ENCODE peak calls at places on chromosomes 11 and 22, in four cellular contexts. One of them, this sample, is unnamed.

GRCh38 chr22:29198240-29198639 is 7.5 kb upstream of the EMID1 start:
- DNase-seq in K562: no peak
- DNase-seq in A549: no peak
- DNase-seq in HepG2: no peak
- DNase-seq in this sample: no peak

GRCh38 chr11:68579455-68579854 is 104.9 kb upstream of the GAL start:
- DNase-seq in K562: no peak
- DNase-seq in A549: no peak
- DNase-seq in HepG2: no peak
- DNase-seq in this sample: no peak

GRCh38 chr11:131850507-131850906 is 480.1 kb downstream of the NTM start:
- DNase-seq in K562: no peak
- DNase-seq in A549: no peak
- DNase-seq in HepG2: no peak
- DNase-seq in this sample: no peak

GRCh38 chr11:130592056-130592455 is 143.6 kb downstream of the ADAMTS15 start:
- DNase-seq in K562: no peak
- DNase-seq in A549: no peak
- DNase-seq in HepG2: no peak
- DNase-seq in this sample: no peak

GRCh38 chr22:22830957-22831688 is 56.5 kb upstream of the IGLL5 start:
- DNase-seq in K562: no peak
- DNase-seq in A549: no peak
- DNase-seq in HepG2: no peak
- DNase-seq in this sample: no peak

GRCh38 chr22:30609260-30610185 is 2.5 kb downstream of the TCN2 start:
- DNase-seq in K562: peak
- DNase-seq in A549: peak
- DNase-seq in HepG2: no peak
- DNase-seq in this sample: no peak

GRCh38 chr22:30821381-30821780 is 126.7 kb downstream of the OSBP2 start:
- DNase-seq in K562: no peak
- DNase-seq in A549: no peak
- DNase-seq in HepG2: no peak
- DNase-seq in this sample: no peak

GRCh38 chr22:24338701-24339451 is 68.2 kb downstream of the SPECC1L start:
- DNase-seq in K562: no peak
- DNase-seq in A549: no peak
- DNase-seq in HepG2: no peak
- DNase-seq in this sample: no peak

GRCh38 chr11:61626580-61627380 is 45.9 kb upstream of the SYT7 start:
- DNase-seq in K562: no peak
- DNase-seq in A549: no peak
- DNase-seq in HepG2: peak
- DNase-seq in this sample: peak

GRCh38 chr11:3896644-3897043 is 41.2 kb downstream of the STIM1 start:
- DNase-seq in K562: no peak
- DNase-seq in A549: no peak
- DNase-seq in HepG2: no peak
- DNase-seq in this sample: no peak

GRCh38 chr11:60831501-60832079 is 10.3 kb upstream of the CCDC86 start:
- DNase-seq in K562: no peak
- DNase-seq in A549: no peak
- DNase-seq in HepG2: no peak
- DNase-seq in this sample: no peak

GRCh38 chr11:15288801-15289342 is 174.1 kb downstream of the INSC start:
- DNase-seq in K562: no peak
- DNase-seq in A549: no peak
- DNase-seq in HepG2: no peak
- DNase-seq in this sample: no peak

GRCh38 chr11:70643642-70644041 is 245.3 kb downstream of the CTTN start:
- DNase-seq in K562: no peak
- DNase-seq in A549: no peak
- DNase-seq in HepG2: no peak
- DNase-seq in this sample: no peak

GRCh38 chr11:31699066-31699465 is 112.1 kb downstream of the PAX6 start:
- DNase-seq in K562: no peak
- DNase-seq in A549: no peak
- DNase-seq in HepG2: no peak
- DNase-seq in this sample: no peak

GRCh38 chr22:50627452-50627913 is 469 bp downstream of the ARSA start:
- DNase-seq in K562: no peak
- DNase-seq in A549: peak
- DNase-seq in HepG2: peak
- DNase-seq in this sample: peak

GRCh38 chr22:43432883-43433415 is 21.1 kb downstream of the MPPED1 start:
- DNase-seq in K562: no peak
- DNase-seq in A549: no peak
- DNase-seq in HepG2: no peak
- DNase-seq in this sample: peak

GRCh38 chr11:114173836-114174235 is 114.3 kb downstream of the ZBTB16 start:
- DNase-seq in K562: no peak
- DNase-seq in A549: no peak
- DNase-seq in HepG2: no peak
- DNase-seq in this sample: no peak

GRCh38 chr11:27241316-27242122 is 121.5 kb downstream of the CCDC34 start:
- DNase-seq in K562: peak
- DNase-seq in A549: peak
- DNase-seq in HepG2: no peak
- DNase-seq in this sample: no peak

GRCh38 chr22:46681010-46681409 is 57.0 kb downstream of the CERK start:
- DNase-seq in K562: peak
- DNase-seq in A549: peak
- DNase-seq in HepG2: peak
- DNase-seq in this sample: peak

GRCh38 chr11:34915136-34916013 is 804 bp downstream of the APIP start:
- DNase-seq in K562: peak
- DNase-seq in A549: no peak
- DNase-seq in HepG2: no peak
- DNase-seq in this sample: no peak

GRCh38 chr11:32659672-32660071 is 76.0 kb downstream of the EIF3M start:
- DNase-seq in K562: no peak
- DNase-seq in A549: no peak
- DNase-seq in HepG2: no peak
- DNase-seq in this sample: no peak

GRCh38 chr11:76604652-76605241 is 65.8 kb downstream of the LRRC32 start:
- DNase-seq in K562: no peak
- DNase-seq in A549: no peak
- DNase-seq in HepG2: no peak
- DNase-seq in this sample: no peak

GRCh38 chr11:46264976-46265375 is 12.5 kb upstream of the CREB3L1 start:
- DNase-seq in K562: no peak
- DNase-seq in A549: no peak
- DNase-seq in HepG2: no peak
- DNase-seq in this sample: no peak

GRCh38 chr22:38412435-38413084 is 42.4 kb downstream of the KCNJ4 start:
- DNase-seq in K562: peak
- DNase-seq in A549: no peak
- DNase-seq in HepG2: no peak
- DNase-seq in this sample: peak

GRCh38 chr11:126592496-126593410 is 237.3 kb downstream of the ST3GAL4 start:
- DNase-seq in K562: no peak
- DNase-seq in A549: no peak
- DNase-seq in HepG2: no peak
- DNase-seq in this sample: peak

GRCh38 chr11:126597041-126597440 is 241.6 kb downstream of the ST3GAL4 start:
- DNase-seq in K562: no peak
- DNase-seq in A549: no peak
- DNase-seq in HepG2: no peak
- DNase-seq in this sample: no peak

GRCh38 chr11:126596474-126596873 is 241.0 kb downstream of the ST3GAL4 start:
- DNase-seq in K562: no peak
- DNase-seq in A549: no peak
- DNase-seq in HepG2: no peak
- DNase-seq in this sample: no peak

GRCh38 chr11:126595560-126595959 is 240.1 kb downstream of the ST3GAL4 start:
- DNase-seq in K562: no peak
- DNase-seq in A549: no peak
- DNase-seq in HepG2: no peak
- DNase-seq in this sample: peak

DNA sequence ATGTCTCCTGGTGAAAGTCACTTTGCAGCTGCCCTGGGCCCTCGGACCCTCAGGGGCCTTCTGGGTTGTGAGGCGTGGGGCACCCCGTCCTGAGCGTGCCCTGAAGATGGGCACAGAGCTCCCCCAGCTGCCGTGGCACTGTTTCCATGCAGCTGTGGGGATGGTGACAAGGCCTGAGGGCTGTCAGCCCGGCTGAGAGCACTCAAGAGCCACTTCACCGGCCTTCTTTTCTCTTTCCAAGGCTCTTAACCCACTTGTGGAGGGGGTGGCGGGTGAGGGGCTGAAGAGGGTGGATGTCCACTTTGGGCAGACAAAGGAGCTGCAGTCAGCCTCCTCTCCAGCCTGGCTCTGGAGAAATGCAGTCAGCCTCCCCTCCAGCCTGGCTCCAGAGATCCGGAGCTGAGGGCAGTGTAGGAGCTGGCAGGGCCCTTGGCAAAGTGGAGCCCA is 239.5 kb downstream of the ST3GAL4 start:
- DNase-seq in K562: no peak
- DNase-seq in A549: no peak
- DNase-seq in HepG2: no peak
- DNase-seq in this sample: no peak
- TF ChIP-seq NR3C1 in K562: no peak
- TF ChIP-seq NR3C1 in A549: no peak
- TF ChIP-seq NR3C1 in HepG2: no peak
- TF ChIP-seq NR3C1 in this sample: no peak

DNA sequence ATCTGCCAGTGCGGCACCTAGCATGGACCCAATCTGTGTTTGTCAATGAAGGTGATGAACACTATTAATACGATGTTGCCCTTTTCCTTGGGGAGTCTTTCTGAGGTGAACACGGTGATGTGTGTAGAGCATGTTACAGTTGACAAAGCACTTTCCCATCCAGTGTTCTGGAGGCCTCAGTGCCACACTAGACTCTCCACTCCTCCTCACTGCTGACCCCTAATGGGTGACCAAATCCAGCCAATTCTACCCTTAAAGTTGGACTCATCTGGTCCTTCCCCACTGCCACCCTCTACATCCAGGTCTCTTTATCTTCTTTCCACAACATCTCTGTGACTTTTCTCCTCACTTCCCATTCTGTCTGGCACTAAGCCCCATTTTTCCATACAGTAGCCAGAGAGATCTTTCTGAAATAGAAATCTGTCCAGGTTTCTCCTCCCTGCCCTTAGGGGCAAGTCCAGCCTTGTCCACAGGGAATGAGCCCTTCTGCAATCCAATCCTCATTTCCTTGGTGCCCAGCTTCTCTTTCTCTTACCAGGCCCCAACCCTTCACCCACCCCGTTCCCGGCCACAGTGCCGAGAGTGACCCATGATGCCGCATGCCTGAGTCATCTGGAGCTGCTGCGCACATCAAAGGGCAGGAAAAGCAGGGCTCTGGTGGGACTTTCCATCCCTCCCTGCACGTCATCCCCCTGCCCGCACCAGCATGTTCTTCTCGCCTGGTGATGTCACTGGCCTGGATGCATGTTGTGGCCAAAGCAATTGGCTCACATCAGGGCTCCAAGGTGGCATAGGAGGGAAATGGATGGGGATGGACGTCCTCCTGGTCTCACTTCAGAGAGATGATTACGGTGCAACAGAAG is 64.2 kb downstream of the RASSF10 start:
- DNase-seq in K562: no peak
- DNase-seq in A549: peak
- DNase-seq in HepG2: peak
- DNase-seq in this sample: no peak
- TF ChIP-seq NR3C1 in K562: no peak
- TF ChIP-seq NR3C1 in A549: no peak
- TF ChIP-seq NR3C1 in HepG2: no peak
- TF ChIP-seq NR3C1 in this sample: no peak

DNA sequence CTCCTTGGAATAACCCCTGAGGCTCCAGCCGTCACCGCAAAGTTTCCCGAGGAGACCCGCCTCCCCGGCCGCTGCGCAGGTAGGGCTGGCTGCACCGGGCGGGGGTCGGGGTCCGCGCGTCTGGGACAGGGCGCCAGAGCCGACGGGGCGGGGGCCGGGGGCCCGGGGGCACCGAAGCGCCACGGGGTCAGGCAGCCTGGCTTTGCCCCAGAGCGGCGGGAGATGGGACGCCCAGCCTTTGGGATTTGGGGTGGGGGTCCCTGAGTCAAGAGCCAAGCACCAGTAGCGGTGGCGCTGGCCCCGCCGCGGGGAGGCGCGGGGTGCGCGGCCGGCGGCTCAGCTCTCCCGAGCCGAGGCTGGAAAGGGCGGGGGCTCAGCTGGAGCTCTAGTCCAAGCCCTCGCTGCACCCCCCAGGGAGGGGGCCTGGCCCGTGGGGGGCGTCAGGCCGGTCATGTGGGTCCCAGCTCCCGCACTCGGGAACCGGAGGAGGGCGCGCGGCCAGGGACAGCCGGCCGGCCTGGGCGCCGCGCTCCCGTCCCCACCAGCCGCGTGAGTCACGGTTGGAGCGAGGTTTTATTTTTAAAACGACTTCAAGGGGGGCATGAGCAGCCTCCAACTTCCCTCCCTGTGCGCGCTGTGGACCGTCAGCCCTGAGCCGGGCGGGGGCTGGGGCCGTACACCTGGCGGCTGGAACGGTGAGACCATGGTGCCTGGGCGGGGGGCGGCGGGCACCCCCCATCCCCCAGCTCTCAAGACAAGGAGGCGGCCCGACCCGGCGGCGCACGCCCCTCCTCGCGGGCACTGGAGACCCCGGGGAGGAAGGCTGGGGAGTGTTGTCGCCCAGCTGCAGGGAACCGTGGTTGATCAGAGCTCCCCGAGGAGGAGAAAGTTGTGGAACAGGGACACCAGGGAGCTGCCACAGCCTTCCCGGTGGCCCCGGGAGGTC is 623 bp downstream of the FLRT1 start:
- DNase-seq in K562: no peak
- DNase-seq in A549: no peak
- DNase-seq in HepG2: no peak
- DNase-seq in this sample: no peak
- TF ChIP-seq NR3C1 in K562: no peak
- TF ChIP-seq NR3C1 in A549: no peak
- TF ChIP-seq NR3C1 in HepG2: no peak
- TF ChIP-seq NR3C1 in this sample: no peak

GRCh38 chr11:40314327-40314726 is 1145.1 kb downstream of the LRRC4C start:
- DNase-seq in K562: no peak
- DNase-seq in A549: no peak
- DNase-seq in HepG2: no peak
- DNase-seq in this sample: no peak
- TF ChIP-seq NR3C1 in K562: no peak
- TF ChIP-seq NR3C1 in A549: no peak
- TF ChIP-seq NR3C1 in HepG2: no peak
- TF ChIP-seq NR3C1 in this sample: no peak

DNA sequence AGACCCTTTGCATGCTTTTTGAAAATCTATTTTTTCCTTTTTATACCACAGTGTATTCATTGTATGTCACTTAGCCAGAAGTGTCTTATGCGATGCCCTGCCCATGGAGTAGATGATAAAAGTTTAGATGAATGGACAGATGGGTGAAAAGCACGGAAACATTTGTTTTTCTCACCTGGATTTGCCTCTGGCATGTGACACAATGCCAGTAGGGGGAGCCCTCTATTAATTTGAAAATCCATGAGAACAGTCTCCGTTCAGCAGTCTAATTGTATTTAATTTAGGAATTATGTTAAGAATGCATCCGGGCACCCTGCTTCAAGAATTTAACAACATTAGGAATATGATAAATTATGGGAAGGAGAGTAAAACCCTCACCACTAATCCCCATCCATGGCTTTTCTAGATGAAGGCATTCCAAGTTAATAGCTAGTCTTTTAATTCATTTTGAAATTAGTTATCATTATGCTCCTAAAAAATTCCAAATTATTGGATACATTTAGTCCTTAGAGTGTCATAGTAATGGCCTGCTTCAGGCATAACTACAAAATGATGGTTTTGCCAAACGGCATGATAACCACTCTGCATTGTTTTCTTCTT is 55.3 kb upstream of the ALKBH3 start:
- DNase-seq in K562: peak
- DNase-seq in A549: peak
- DNase-seq in HepG2: peak
- DNase-seq in this sample: no peak
- TF ChIP-seq NR3C1 in K562: no peak
- TF ChIP-seq NR3C1 in A549: no peak
- TF ChIP-seq NR3C1 in HepG2: no peak
- TF ChIP-seq NR3C1 in this sample: no peak

This sample was measured in WTC11.